ENCODE peak calls at places on chromosomes 12 and 14, in six cellular contexts. One of them, this sample, is unnamed.

GRCh38 chr12:92561543-92561899 is 141.3 kb upstream of the PLEKHG7 start:
- DNase-seq in right atrium auricular region: peak; percentile 64
- DNase-seq in GM06990: no peak
- DNase-seq in activated B cell treated with CpG ODN at 0.5 μM for 24 hours: no peak
- DNase-seq in neural crest cell: no peak
- DNase-seq in K562: peak; percentile 30
- DNase-seq in this sample: no peak

GRCh38 chr14:91392623-91393303 is 24.9 kb downstream of the CCDC88C start:
- DNase-seq in right atrium auricular region: no peak
- DNase-seq in GM06990: no peak
- DNase-seq in activated B cell treated with CpG ODN at 0.5 μM for 24 hours: no peak
- DNase-seq in neural crest cell: no peak
- DNase-seq in K562: no peak
- DNase-seq in this sample: no peak

GRCh38 chr12:132084681-132085635 is 59.2 kb downstream of the DDX51 start:
- DNase-seq in right atrium auricular region: peak; percentile 74
- DNase-seq in GM06990: peak; percentile 79
- DNase-seq in activated B cell treated with CpG ODN at 0.5 μM for 24 hours: peak; percentile 38
- DNase-seq in neural crest cell: peak; percentile 65
- DNase-seq in K562: peak; percentile 93
- DNase-seq in this sample: peak; percentile 83

GRCh38 chr12:132379996-132380395 is 50.6 kb upstream of the GALNT9 start:
- DNase-seq in right atrium auricular region: no peak
- DNase-seq in GM06990: no peak
- DNase-seq in activated B cell treated with CpG ODN at 0.5 μM for 24 hours: no peak
- DNase-seq in neural crest cell: no peak
- DNase-seq in K562: no peak
- DNase-seq in this sample: no peak

GRCh38 chr12:91988076-91988475 is 157.6 kb downstream of the BTG1 start:
- DNase-seq in right atrium auricular region: no peak
- DNase-seq in GM06990: no peak
- DNase-seq in activated B cell treated with CpG ODN at 0.5 μM for 24 hours: no peak
- DNase-seq in neural crest cell: no peak
- DNase-seq in K562: no peak
- DNase-seq in this sample: no peak

GRCh38 chr12:79983969-79984629 is 49.2 kb upstream of the PPP1R12A start:
- DNase-seq in right atrium auricular region: no peak
- DNase-seq in GM06990: no peak
- DNase-seq in activated B cell treated with CpG ODN at 0.5 μM for 24 hours: no peak
- DNase-seq in neural crest cell: no peak
- DNase-seq in K562: no peak
- DNase-seq in this sample: no peak

GRCh38 chr12:29750131-29750927 is 33.4 kb downstream of the TMTC1 start:
- DNase-seq in right atrium auricular region: no peak
- DNase-seq in GM06990: peak; percentile 17
- DNase-seq in activated B cell treated with CpG ODN at 0.5 μM for 24 hours: no peak
- DNase-seq in neural crest cell: no peak
- DNase-seq in K562: no peak
- DNase-seq in this sample: peak; percentile 13

GRCh38 chr12:2332947-2333346 is 280.2 kb downstream of the CACNA1C start:
- DNase-seq in right atrium auricular region: no peak
- DNase-seq in GM06990: no peak
- DNase-seq in activated B cell treated with CpG ODN at 0.5 μM for 24 hours: no peak
- DNase-seq in neural crest cell: no peak
- DNase-seq in K562: no peak
- DNase-seq in this sample: no peak

GRCh38 chr14:53683229-53683628 is 273.4 kb downstream of the BMP4 start:
- DNase-seq in right atrium auricular region: no peak
- DNase-seq in GM06990: no peak
- DNase-seq in activated B cell treated with CpG ODN at 0.5 μM for 24 hours: no peak
- DNase-seq in neural crest cell: no peak
- DNase-seq in K562: no peak
- DNase-seq in this sample: no peak

GRCh38 chr14:101858791-101859537 is 97.5 kb downstream of the PPP2R5C start:
- DNase-seq in right atrium auricular region: peak; percentile 11
- DNase-seq in GM06990: no peak
- DNase-seq in activated B cell treated with CpG ODN at 0.5 μM for 24 hours: no peak
- DNase-seq in neural crest cell: no peak
- DNase-seq in K562: no peak
- DNase-seq in this sample: no peak

DNA sequence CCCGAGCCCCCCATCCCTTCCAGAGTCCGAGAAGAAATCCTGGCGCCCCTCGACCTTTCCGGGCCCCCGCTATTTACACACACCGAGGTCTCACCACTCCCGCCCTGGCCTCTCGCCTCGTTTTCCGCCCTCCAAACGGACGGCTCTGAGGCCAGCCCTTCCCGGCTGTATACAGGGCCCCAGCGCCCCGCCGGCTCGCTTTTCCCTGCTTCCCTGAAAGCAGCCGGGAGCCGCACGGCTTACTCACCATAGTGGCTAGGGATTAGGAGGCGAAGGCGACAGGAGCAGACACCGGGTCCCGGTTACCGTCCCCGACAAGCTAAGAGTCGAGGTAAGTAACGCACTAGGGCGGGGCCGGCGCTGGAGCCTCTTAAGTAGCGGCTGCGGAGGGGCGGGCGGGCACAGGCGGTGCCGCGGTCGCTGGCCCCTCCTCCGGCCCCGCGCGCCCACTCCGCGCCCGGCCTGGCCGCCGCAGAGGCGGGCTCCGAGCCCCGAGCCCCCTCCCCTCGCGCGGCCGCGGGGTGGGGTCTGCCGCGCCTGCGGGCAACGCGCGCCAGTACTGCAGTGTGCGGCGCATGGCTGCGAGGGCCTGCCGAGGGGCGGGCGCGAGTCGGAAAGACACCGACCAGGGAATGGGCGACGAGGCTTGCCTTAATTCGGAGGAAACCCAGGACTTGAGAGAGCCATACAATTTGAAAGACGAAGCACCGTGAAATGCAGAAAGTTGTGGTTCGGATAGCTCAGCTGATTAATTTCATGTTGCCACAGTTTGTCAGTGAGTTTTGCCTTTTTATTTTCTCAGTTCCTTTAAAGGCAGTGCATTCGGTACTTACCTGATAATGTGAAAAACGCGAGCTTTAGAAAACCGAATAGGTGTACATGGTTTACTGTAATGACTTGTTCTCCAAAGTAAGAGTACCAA is at the start of gene TUBA1B:
- DNase-seq in right atrium auricular region: peak; percentile 93
- DNase-seq in GM06990: peak; percentile 94
- DNase-seq in activated B cell treated with CpG ODN at 0.5 μM for 24 hours: peak; percentile 92
- DNase-seq in neural crest cell: peak; percentile 91
- DNase-seq in K562: peak; percentile 94
- DNase-seq in this sample: peak; percentile 98
- TF ChIP-seq CTCF in right atrium auricular region: no peak
- TF ChIP-seq CTCF in GM06990: no peak
- TF ChIP-seq CTCF in activated B cell treated with CpG ODN at 0.5 μM for 24 hours: no peak
- TF ChIP-seq CTCF in neural crest cell: no peak
- TF ChIP-seq CTCF in K562: no peak
- TF ChIP-seq CTCF in this sample: no peak

DNA sequence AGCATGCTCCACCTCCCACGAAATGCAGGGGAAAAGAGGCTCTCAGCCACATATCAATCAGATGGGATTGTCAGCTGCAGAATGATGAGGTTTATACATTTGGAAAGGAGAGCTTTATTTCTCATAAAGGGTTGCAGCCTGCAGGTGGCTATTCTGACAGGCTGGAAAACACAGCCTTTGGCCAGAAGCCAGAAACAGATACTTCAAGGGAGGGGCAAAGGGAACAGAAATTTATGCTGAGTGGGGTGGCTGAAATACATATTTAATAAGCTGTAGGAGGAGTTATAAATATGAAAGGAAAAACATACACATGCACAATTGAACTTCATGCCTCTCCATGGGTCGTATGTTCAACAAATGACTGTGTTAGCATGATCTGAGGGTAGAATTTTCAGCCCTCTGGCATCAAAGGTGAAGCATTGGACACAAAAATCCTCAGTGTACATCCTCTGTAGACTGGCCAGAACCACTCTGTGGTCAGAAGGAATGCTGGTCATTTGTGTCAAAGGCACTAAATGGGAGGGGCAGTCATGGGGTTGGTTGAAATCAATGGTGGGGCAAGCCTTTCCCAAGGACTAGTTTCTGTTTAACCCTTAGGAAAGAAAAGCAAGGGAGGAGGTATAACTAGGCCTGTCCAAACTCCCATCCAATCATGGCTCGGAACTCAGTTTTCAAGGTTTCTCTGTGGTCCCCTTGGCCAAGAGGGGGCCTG is 62.4 kb downstream of the TMX1 start:
- DNase-seq in right atrium auricular region: no peak
- DNase-seq in GM06990: no peak
- DNase-seq in activated B cell treated with CpG ODN at 0.5 μM for 24 hours: no peak
- DNase-seq in neural crest cell: no peak
- DNase-seq in K562: no peak
- DNase-seq in this sample: no peak
- TF ChIP-seq CTCF in right atrium auricular region: no peak
- TF ChIP-seq CTCF in GM06990: no peak
- TF ChIP-seq CTCF in activated B cell treated with CpG ODN at 0.5 μM for 24 hours: no peak
- TF ChIP-seq CTCF in neural crest cell: no peak
- TF ChIP-seq CTCF in K562: no peak
- TF ChIP-seq CTCF in this sample: no peak

GRCh38 chr12:116926283-116927243 is 15.8 kb downstream of the FBXW8 start:
- DNase-seq in right atrium auricular region: no peak
- DNase-seq in GM06990: no peak
- DNase-seq in activated B cell treated with CpG ODN at 0.5 μM for 24 hours: no peak
- DNase-seq in neural crest cell: no peak
- DNase-seq in K562: no peak
- DNase-seq in this sample: no peak
- TF ChIP-seq CTCF in right atrium auricular region: no peak
- TF ChIP-seq CTCF in GM06990: no peak
- TF ChIP-seq CTCF in activated B cell treated with CpG ODN at 0.5 μM for 24 hours: no peak
- TF ChIP-seq CTCF in neural crest cell: no peak
- TF ChIP-seq CTCF in K562: no peak
- TF ChIP-seq CTCF in this sample: no peak

GRCh38 chr12:88056571-88056970 is 27.4 kb upstream of the C12orf50 start:
- DNase-seq in right atrium auricular region: no peak
- DNase-seq in GM06990: no peak
- DNase-seq in activated B cell treated with CpG ODN at 0.5 μM for 24 hours: no peak
- DNase-seq in neural crest cell: no peak
- DNase-seq in K562: no peak
- DNase-seq in this sample: no peak

GRCh38 chr12:88057994-88058718 is 29.0 kb upstream of the C12orf50 start:
- DNase-seq in right atrium auricular region: peak; percentile 65
- DNase-seq in GM06990: no peak
- DNase-seq in activated B cell treated with CpG ODN at 0.5 μM for 24 hours: no peak
- DNase-seq in neural crest cell: no peak
- DNase-seq in K562: no peak
- DNase-seq in this sample: no peak

DNA sequence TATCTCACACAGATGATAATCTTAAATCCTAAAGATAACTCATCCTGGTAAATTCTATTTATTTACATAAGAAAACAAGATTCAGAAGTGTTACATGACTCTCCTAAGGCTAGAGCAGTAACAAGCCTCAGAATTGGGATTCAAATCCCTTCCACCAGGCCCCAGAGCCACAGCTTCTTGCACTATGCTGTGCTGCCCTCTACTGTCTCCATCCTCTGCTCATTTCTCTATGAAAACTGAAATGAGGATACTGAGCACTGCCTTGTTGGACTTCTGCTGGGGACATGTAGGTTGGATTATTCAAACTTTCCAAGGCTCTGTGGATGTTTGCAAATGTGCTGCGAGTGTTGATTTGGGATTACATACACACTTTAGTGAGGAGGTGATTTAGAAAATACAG is 23.5 kb upstream of the C12orf50 start:
- DNase-seq in right atrium auricular region: no peak
- DNase-seq in GM06990: no peak
- DNase-seq in activated B cell treated with CpG ODN at 0.5 μM for 24 hours: no peak
- DNase-seq in neural crest cell: peak; percentile 19
- DNase-seq in K562: peak; percentile 56
- DNase-seq in this sample: no peak
- TF ChIP-seq CTCF in right atrium auricular region: peak; percentile 47
- TF ChIP-seq CTCF in GM06990: peak; percentile 52
- TF ChIP-seq CTCF in activated B cell treated with CpG ODN at 0.5 μM for 24 hours: no peak
- TF ChIP-seq CTCF in neural crest cell: peak; percentile 62
- TF ChIP-seq CTCF in K562: peak; percentile 47
- TF ChIP-seq CTCF in this sample: peak; percentile 27

GRCh38 chr12:67415473-67415872 is 146.3 kb downstream of the CAND1 start:
- DNase-seq in right atrium auricular region: no peak
- DNase-seq in GM06990: no peak
- DNase-seq in activated B cell treated with CpG ODN at 0.5 μM for 24 hours: no peak
- DNase-seq in neural crest cell: no peak
- DNase-seq in K562: peak; percentile 25
- DNase-seq in this sample: peak; percentile 25
- TF ChIP-seq CTCF in right atrium auricular region: peak; percentile 61
- TF ChIP-seq CTCF in GM06990: peak; percentile 42
- TF ChIP-seq CTCF in activated B cell treated with CpG ODN at 0.5 μM for 24 hours: no peak
- TF ChIP-seq CTCF in neural crest cell: peak; percentile 53
- TF ChIP-seq CTCF in K562: peak; percentile 56
- TF ChIP-seq CTCF in this sample: no peak

GRCh38 chr12:125014526-125014925 is 21.1 kb downstream of the BRI3BP start:
- DNase-seq in right atrium auricular region: no peak
- DNase-seq in GM06990: no peak
- DNase-seq in activated B cell treated with CpG ODN at 0.5 μM for 24 hours: no peak
- DNase-seq in neural crest cell: no peak
- DNase-seq in K562: no peak
- DNase-seq in this sample: no peak

GRCh38 chr12:125015680-125016310 is 22.4 kb downstream of the BRI3BP start:
- DNase-seq in right atrium auricular region: no peak
- DNase-seq in GM06990: no peak
- DNase-seq in activated B cell treated with CpG ODN at 0.5 μM for 24 hours: no peak
- DNase-seq in neural crest cell: no peak
- DNase-seq in K562: no peak
- DNase-seq in this sample: no peak

GRCh38 chr12:125018356-125018755 is 24.9 kb downstream of the BRI3BP start:
- DNase-seq in right atrium auricular region: no peak
- DNase-seq in GM06990: no peak
- DNase-seq in activated B cell treated with CpG ODN at 0.5 μM for 24 hours: no peak
- DNase-seq in neural crest cell: no peak
- DNase-seq in K562: no peak
- DNase-seq in this sample: no peak

GRCh38 chr12:125017801-125018200 is 24.4 kb downstream of the BRI3BP start:
- DNase-seq in right atrium auricular region: no peak
- DNase-seq in GM06990: no peak
- DNase-seq in activated B cell treated with CpG ODN at 0.5 μM for 24 hours: no peak
- DNase-seq in neural crest cell: no peak
- DNase-seq in K562: no peak
- DNase-seq in this sample: no peak

GRCh38 chr12:125013816-125014442 is 20.5 kb downstream of the BRI3BP start:
- DNase-seq in right atrium auricular region: no peak
- DNase-seq in GM06990: no peak
- DNase-seq in activated B cell treated with CpG ODN at 0.5 μM for 24 hours: no peak
- DNase-seq in neural crest cell: no peak
- DNase-seq in K562: no peak
- DNase-seq in this sample: no peak
- TF ChIP-seq CTCF in right atrium auricular region: no peak
- TF ChIP-seq CTCF in GM06990: no peak
- TF ChIP-seq CTCF in activated B cell treated with CpG ODN at 0.5 μM for 24 hours: no peak
- TF ChIP-seq CTCF in neural crest cell: no peak
- TF ChIP-seq CTCF in K562: no peak
- TF ChIP-seq CTCF in this sample: no peak

This sample was measured in GM20000.